ENCODE peak calls at places on chromosomes 6 and 20, in six cellular contexts. One of them, this sample, is unnamed.

GRCh38 chr20:15887387-15887786 is 685.9 kb downstream of the KIF16B start:
- DNase-seq in GM23338: no peak
- DNase-seq in endothelial cell of umbilical vein: no peak
- DNase-seq in upper lobe of left lung: no peak
- DNase-seq in stomach: no peak
- DNase-seq in spleen: no peak
- DNase-seq in this sample: no peak

GRCh38 chr6:26122005-26122388 is 34.8 kb downstream of the HFE start:
- DNase-seq in upper lobe of left lung: no peak
- DNase-seq in spleen: no peak
- DNase-seq in GM23338: no peak
- DNase-seq in stomach: no peak
- DNase-seq in endothelial cell of umbilical vein: no peak
- DNase-seq in this sample: no peak

GRCh38 chr20:11822116-11822794 is 95.4 kb upstream of the BTBD3 start:
- DNase-seq in GM23338: no peak
- DNase-seq in endothelial cell of umbilical vein: peak
- DNase-seq in spleen: no peak
- DNase-seq in upper lobe of left lung: no peak
- DNase-seq in stomach: no peak
- DNase-seq in this sample: no peak

GRCh38 chr6:136158971-136159370 is 91.1 kb downstream of the MTFR2 start:
- DNase-seq in endothelial cell of umbilical vein: no peak
- DNase-seq in spleen: no peak
- DNase-seq in upper lobe of left lung: no peak
- DNase-seq in GM23338: no peak
- DNase-seq in stomach: no peak
- DNase-seq in this sample: no peak

GRCh38 chr6:132687306-132687705 is 26.5 kb downstream of the VNN1 start:
- DNase-seq in stomach: no peak
- DNase-seq in upper lobe of left lung: no peak
- DNase-seq in endothelial cell of umbilical vein: peak
- DNase-seq in spleen: no peak
- DNase-seq in GM23338: no peak
- DNase-seq in this sample: no peak

GRCh38 chr20:50844430-50845100 is 49.7 kb downstream of the BCAS4 start:
- DNase-seq in spleen: no peak
- DNase-seq in endothelial cell of umbilical vein: peak
- DNase-seq in upper lobe of left lung: no peak
- DNase-seq in GM23338: no peak
- DNase-seq in stomach: peak
- DNase-seq in this sample: no peak

GRCh38 chr6:44166591-44167184 is 8.1 kb downstream of the CAPN11 start:
- DNase-seq in endothelial cell of umbilical vein: no peak
- DNase-seq in GM23338: peak
- DNase-seq in stomach: no peak
- DNase-seq in upper lobe of left lung: no peak
- DNase-seq in spleen: no peak
- DNase-seq in this sample: no peak

GRCh38 chr6:79704200-79704599 is 73.1 kb downstream of the SH3BGRL2 start:
- DNase-seq in upper lobe of left lung: no peak
- DNase-seq in endothelial cell of umbilical vein: no peak
- DNase-seq in stomach: no peak
- DNase-seq in spleen: no peak
- DNase-seq in GM23338: no peak
- DNase-seq in this sample: no peak

GRCh38 chr6:82144007-82144851 is 103.3 kb downstream of the IBTK start:
- DNase-seq in spleen: no peak
- DNase-seq in stomach: no peak
- DNase-seq in endothelial cell of umbilical vein: peak
- DNase-seq in GM23338: no peak
- DNase-seq in upper lobe of left lung: no peak
- DNase-seq in this sample: no peak

GRCh38 chr20:62203378-62204030 is 16.6 kb downstream of the HRH3 start:
- DNase-seq in upper lobe of left lung: no peak
- DNase-seq in endothelial cell of umbilical vein: peak
- DNase-seq in stomach: no peak
- DNase-seq in GM23338: no peak
- DNase-seq in spleen: peak
- DNase-seq in this sample: no peak

GRCh38 chr20:47809561-47809960 is 24.3 kb upstream of the SULF2 start:
- DNase-seq in endothelial cell of umbilical vein: no peak
- DNase-seq in spleen: peak
- DNase-seq in GM23338: no peak
- DNase-seq in upper lobe of left lung: no peak
- DNase-seq in stomach: no peak
- DNase-seq in this sample: no peak

GRCh38 chr20:11810316-11811130 is 107.2 kb upstream of the BTBD3 start:
- DNase-seq in GM23338: no peak
- DNase-seq in endothelial cell of umbilical vein: no peak
- DNase-seq in upper lobe of left lung: no peak
- DNase-seq in spleen: no peak
- DNase-seq in stomach: no peak
- DNase-seq in this sample: no peak

GRCh38 chr6:35213161-35213823 is 464 bp upstream of the SCUBE3 start:
- DNase-seq in GM23338: peak
- DNase-seq in upper lobe of left lung: no peak
- DNase-seq in spleen: no peak
- DNase-seq in endothelial cell of umbilical vein: no peak
- DNase-seq in stomach: no peak
- DNase-seq in this sample: no peak

GRCh38 chr6:83511901-83512681 is at the start of gene PRSS35:
- DNase-seq in upper lobe of left lung: peak
- DNase-seq in stomach: peak
- DNase-seq in endothelial cell of umbilical vein: peak
- DNase-seq in spleen: peak
- DNase-seq in GM23338: peak
- DNase-seq in this sample: no peak

GRCh38 chr20:41499064-41499463 is 119.1 kb downstream of the CHD6 start:
- DNase-seq in GM23338: no peak
- DNase-seq in spleen: no peak
- DNase-seq in stomach: no peak
- DNase-seq in upper lobe of left lung: no peak
- DNase-seq in endothelial cell of umbilical vein: no peak
- DNase-seq in this sample: no peak

GRCh38 chr6:43086022-43086658 is 10.0 kb downstream of the PTK7 start:
- DNase-seq in endothelial cell of umbilical vein: no peak
- DNase-seq in stomach: no peak
- DNase-seq in GM23338: no peak
- DNase-seq in spleen: peak
- DNase-seq in upper lobe of left lung: no peak
- DNase-seq in this sample: no peak

GRCh38 chr20:53595018-53595378 is 1.4 kb upstream of the ZNF217 start:
- DNase-seq in stomach: no peak
- DNase-seq in upper lobe of left lung: no peak
- DNase-seq in spleen: no peak
- DNase-seq in endothelial cell of umbilical vein: peak
- DNase-seq in GM23338: no peak
- DNase-seq in this sample: no peak

GRCh38 chr6:130513770-130514169 is 148.0 kb downstream of the TMEM200A start:
- DNase-seq in endothelial cell of umbilical vein: no peak
- DNase-seq in stomach: no peak
- DNase-seq in spleen: no peak
- DNase-seq in GM23338: no peak
- DNase-seq in upper lobe of left lung: no peak
- DNase-seq in this sample: no peak

GRCh38 chr20:59814835-59815340 is 118.5 kb downstream of the SYCP2 start:
- DNase-seq in spleen: no peak
- DNase-seq in GM23338: no peak
- DNase-seq in stomach: no peak
- DNase-seq in upper lobe of left lung: no peak
- DNase-seq in endothelial cell of umbilical vein: no peak
- DNase-seq in this sample: peak

GRCh38 chr6:30169658-30170614 is 6.6 kb downstream of the TRIM15 start:
- DNase-seq in stomach: no peak
- DNase-seq in endothelial cell of umbilical vein: peak
- DNase-seq in upper lobe of left lung: no peak
- DNase-seq in GM23338: peak
- DNase-seq in spleen: no peak
- DNase-seq in this sample: no peak

GRCh38 chr20:36309643-36310042 is 3.5 kb downstream of the DLGAP4 start:
- DNase-seq in endothelial cell of umbilical vein: no peak
- DNase-seq in stomach: no peak
- DNase-seq in spleen: no peak
- DNase-seq in upper lobe of left lung: no peak
- DNase-seq in GM23338: no peak
- DNase-seq in this sample: no peak

GRCh38 chr6:50608421-50608820 is 104.9 kb upstream of the TFAP2D start:
- DNase-seq in GM23338: no peak
- DNase-seq in endothelial cell of umbilical vein: no peak
- DNase-seq in stomach: no peak
- DNase-seq in upper lobe of left lung: no peak
- DNase-seq in spleen: no peak
- DNase-seq in this sample: no peak

GRCh38 chr6:55448446-55448845 is 121.2 kb downstream of the GFRAL start:
- DNase-seq in endothelial cell of umbilical vein: no peak
- DNase-seq in upper lobe of left lung: no peak
- DNase-seq in stomach: no peak
- DNase-seq in GM23338: no peak
- DNase-seq in spleen: no peak
- DNase-seq in this sample: no peak

GRCh38 chr20:61814244-61814643 is 251.4 kb downstream of the TAF4 start:
- DNase-seq in upper lobe of left lung: no peak
- DNase-seq in endothelial cell of umbilical vein: no peak
- DNase-seq in stomach: no peak
- DNase-seq in GM23338: no peak
- DNase-seq in spleen: peak
- DNase-seq in this sample: no peak

GRCh38 chr6:55950071-55950814 is 74.9 kb upstream of the BMP5 start:
- DNase-seq in upper lobe of left lung: no peak
- DNase-seq in GM23338: no peak
- DNase-seq in spleen: peak
- DNase-seq in endothelial cell of umbilical vein: no peak
- DNase-seq in stomach: no peak
- DNase-seq in this sample: no peak

GRCh38 chr20:1263853-1264252 is 2.2 kb upstream of the SNPH start:
- DNase-seq in spleen: no peak
- DNase-seq in endothelial cell of umbilical vein: peak
- DNase-seq in stomach: no peak
- DNase-seq in upper lobe of left lung: no peak
- DNase-seq in GM23338: peak
- DNase-seq in this sample: no peak

GRCh38 chr20:32945710-32946221 is 58.5 kb downstream of the SUN5 start:
- DNase-seq in upper lobe of left lung: no peak
- DNase-seq in stomach: no peak
- DNase-seq in endothelial cell of umbilical vein: peak
- DNase-seq in GM23338: peak
- DNase-seq in spleen: no peak
- DNase-seq in this sample: no peak

GRCh38 chr6:24743265-24743943 is 24.4 kb upstream of the C6orf62 start:
- DNase-seq in upper lobe of left lung: peak
- DNase-seq in stomach: peak
- DNase-seq in spleen: no peak
- DNase-seq in GM23338: no peak
- DNase-seq in endothelial cell of umbilical vein: peak
- DNase-seq in this sample: no peak

GRCh38 chr6:99619409-99619762 is 12.8 kb downstream of the PRDM13 start:
- DNase-seq in upper lobe of left lung: no peak
- DNase-seq in endothelial cell of umbilical vein: no peak
- DNase-seq in GM23338: no peak
- DNase-seq in stomach: no peak
- DNase-seq in spleen: no peak
- DNase-seq in this sample: no peak

GRCh38 chr6:99613705-99614429 is 7.2 kb downstream of the PRDM13 start:
- DNase-seq in endothelial cell of umbilical vein: no peak
- DNase-seq in GM23338: peak
- DNase-seq in upper lobe of left lung: no peak
- DNase-seq in stomach: no peak
- DNase-seq in spleen: no peak
- DNase-seq in this sample: no peak

GRCh38 chr6:99614430-99615161 is 8.0 kb downstream of the PRDM13 start:
- DNase-seq in stomach: no peak
- DNase-seq in upper lobe of left lung: no peak
- DNase-seq in spleen: peak
- DNase-seq in endothelial cell of umbilical vein: no peak
- DNase-seq in GM23338: peak
- DNase-seq in this sample: no peak

GRCh38 chr6:99617131-99617530 is 10.5 kb downstream of the PRDM13 start:
- DNase-seq in endothelial cell of umbilical vein: no peak
- DNase-seq in GM23338: no peak
- DNase-seq in stomach: no peak
- DNase-seq in spleen: no peak
- DNase-seq in upper lobe of left lung: no peak
- DNase-seq in this sample: no peak

GRCh38 chr6:99618649-99619408 is 12.2 kb downstream of the PRDM13 start:
- DNase-seq in GM23338: peak
- DNase-seq in endothelial cell of umbilical vein: no peak
- DNase-seq in upper lobe of left lung: no peak
- DNase-seq in stomach: no peak
- DNase-seq in spleen: no peak
- DNase-seq in this sample: no peak
- H3K4me3 ChIP-seq in GM23338: peak
- H3K4me3 ChIP-seq in endothelial cell of umbilical vein: no peak
- H3K4me3 ChIP-seq in upper lobe of left lung: no peak
- H3K4me3 ChIP-seq in stomach: no peak
- H3K4me3 ChIP-seq in spleen: no peak
- H3K4me3 ChIP-seq in this sample: no peak

GRCh38 chr20:21099653-21100589 is 6.2 kb downstream of the LINC00237 start:
- DNase-seq in GM23338: peak
- DNase-seq in endothelial cell of umbilical vein: no peak
- DNase-seq in spleen: peak
- DNase-seq in upper lobe of left lung: peak
- DNase-seq in stomach: peak
- DNase-seq in this sample: no peak
- TF ChIP-seq POLR2AphosphoS5 in GM23338: no peak
- TF ChIP-seq POLR2AphosphoS5 in endothelial cell of umbilical vein: no peak
- TF ChIP-seq POLR2AphosphoS5 in spleen: no peak
- TF ChIP-seq POLR2AphosphoS5 in upper lobe of left lung: no peak
- TF ChIP-seq POLR2AphosphoS5 in stomach: no peak
- TF ChIP-seq POLR2AphosphoS5 in this sample: no peak

DNA sequence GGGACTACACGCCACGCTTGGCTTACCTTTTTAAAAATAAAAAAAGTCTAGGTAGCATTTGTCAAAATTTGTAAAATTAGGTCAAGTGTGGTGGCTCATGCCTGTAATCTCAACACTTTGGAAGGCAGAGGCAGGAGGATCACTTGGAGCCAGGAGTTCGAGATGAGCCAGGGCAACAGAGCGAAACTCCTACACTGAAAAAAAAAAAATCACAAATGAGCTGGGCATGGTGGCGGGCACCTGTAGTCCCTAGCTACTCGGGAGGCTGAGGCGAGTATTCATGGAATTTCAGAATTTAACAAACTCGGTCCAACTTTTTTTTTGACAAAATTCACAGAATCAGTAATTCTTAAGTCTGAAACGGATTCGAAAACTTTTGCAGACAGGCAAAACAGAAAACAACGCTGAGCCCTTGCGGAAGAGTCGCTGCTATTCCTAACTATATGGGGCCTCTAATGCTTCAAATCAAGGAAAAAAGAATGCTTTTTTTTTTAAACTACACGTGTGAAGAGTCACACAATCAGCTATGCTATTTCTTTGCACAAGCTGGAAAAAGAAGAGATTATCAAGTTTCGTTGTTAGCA is 62.9 kb downstream of the GTF2H5 start:
- DNase-seq in upper lobe of left lung: no peak
- DNase-seq in GM23338: no peak
- DNase-seq in stomach: no peak
- DNase-seq in spleen: no peak
- DNase-seq in endothelial cell of umbilical vein: no peak
- DNase-seq in this sample: no peak
- H3K27ac ChIP-seq in upper lobe of left lung: peak
- H3K27ac ChIP-seq in GM23338: peak
- H3K27ac ChIP-seq in stomach: peak
- H3K27ac ChIP-seq in spleen: peak
- H3K27ac ChIP-seq in endothelial cell of umbilical vein: peak
- H3K27ac ChIP-seq in this sample: peak

GRCh38 chr6:156849806-156850205 is 72.6 kb downstream of the ARID1B start:
- DNase-seq in upper lobe of left lung: no peak
- DNase-seq in GM23338: no peak
- DNase-seq in endothelial cell of umbilical vein: no peak
- DNase-seq in spleen: no peak
- DNase-seq in stomach: no peak
- DNase-seq in this sample: no peak
- H3K4me3 ChIP-seq in upper lobe of left lung: no peak
- H3K4me3 ChIP-seq in GM23338: no peak
- H3K4me3 ChIP-seq in endothelial cell of umbilical vein: no peak
- H3K4me3 ChIP-seq in spleen: no peak
- H3K4me3 ChIP-seq in stomach: no peak
- H3K4me3 ChIP-seq in this sample: no peak

This sample was measured in vagina.